ENCODE peak calls at places on chromosomes 13 and 19, in four cellular contexts. One of them, this sample, is unnamed.

GRCh38 chr19:3338541-3339181 is 27.7 kb upstream of the NFIC start:
- DNase-seq in neural crest cell: no peak
- DNase-seq in brain microvascular endothelial cell: no peak
- DNase-seq in tibial nerve: no peak
- DNase-seq in this sample: no peak

GRCh38 chr13:23433171-23434153 is at the start of gene SACS:
- DNase-seq in neural crest cell: peak
- DNase-seq in brain microvascular endothelial cell: peak
- DNase-seq in tibial nerve: no peak
- DNase-seq in this sample: peak

GRCh38 chr19:19774354-19775033 is 41.6 kb upstream of the ZNF14 start:
- DNase-seq in neural crest cell: no peak
- DNase-seq in brain microvascular endothelial cell: no peak
- DNase-seq in tibial nerve: no peak
- DNase-seq in this sample: no peak

GRCh38 chr19:35995655-35995993 is 636 bp downstream of the SDHAF1 start:
- DNase-seq in neural crest cell: no peak
- DNase-seq in brain microvascular endothelial cell: no peak
- DNase-seq in tibial nerve: no peak
- DNase-seq in this sample: peak

GRCh38 chr13:25752957-25753540 is 298.8 kb downstream of the SHISA2 start:
- DNase-seq in neural crest cell: no peak
- DNase-seq in brain microvascular endothelial cell: peak
- DNase-seq in tibial nerve: peak
- DNase-seq in this sample: no peak

GRCh38 chr19:56294557-56294956 is 20.1 kb downstream of the ZSCAN5A start:
- DNase-seq in neural crest cell: no peak
- DNase-seq in brain microvascular endothelial cell: peak
- DNase-seq in tibial nerve: no peak
- DNase-seq in this sample: no peak

GRCh38 chr13:90760639-90761038 is 586.8 kb upstream of the MIR17HG start:
- DNase-seq in neural crest cell: no peak
- DNase-seq in brain microvascular endothelial cell: no peak
- DNase-seq in tibial nerve: no peak
- DNase-seq in this sample: no peak

GRCh38 chr19:32252333-32252669 is 93.1 kb upstream of the ZNF507 start:
- DNase-seq in neural crest cell: no peak
- DNase-seq in brain microvascular endothelial cell: no peak
- DNase-seq in tibial nerve: no peak
- DNase-seq in this sample: no peak

GRCh38 chr19:48051345-48052033 is 7.6 kb upstream of the CABP5 start:
- DNase-seq in neural crest cell: no peak
- DNase-seq in brain microvascular endothelial cell: no peak
- DNase-seq in tibial nerve: no peak
- DNase-seq in this sample: no peak

GRCh38 chr19:50417850-50418185 is 920 bp upstream of the SPIB start:
- DNase-seq in neural crest cell: no peak
- DNase-seq in brain microvascular endothelial cell: no peak
- DNase-seq in tibial nerve: no peak
- DNase-seq in this sample: no peak

GRCh38 chr13:113116871-113117271 is 5.7 kb upstream of the F10 start:
- DNase-seq in neural crest cell: no peak
- DNase-seq in brain microvascular endothelial cell: no peak
- DNase-seq in tibial nerve: no peak
- DNase-seq in this sample: no peak

GRCh38 chr19:42528354-42529247 is at the start of gene CEACAM1:
- DNase-seq in neural crest cell: no peak
- DNase-seq in brain microvascular endothelial cell: no peak
- DNase-seq in tibial nerve: no peak
- DNase-seq in this sample: no peak

GRCh38 chr13:66237411-66238062 is 992.6 kb downstream of the PCDH9 start:
- DNase-seq in neural crest cell: no peak
- DNase-seq in brain microvascular endothelial cell: no peak
- DNase-seq in tibial nerve: no peak
- DNase-seq in this sample: no peak

GRCh38 chr13:99756281-99756680 is 215.3 kb downstream of the ZIC5 start:
- DNase-seq in neural crest cell: no peak
- DNase-seq in brain microvascular endothelial cell: no peak
- DNase-seq in tibial nerve: no peak
- DNase-seq in this sample: no peak

GRCh38 chr13:114152831-114153371 is 20.5 kb upstream of the RASA3 start:
- DNase-seq in neural crest cell: peak
- DNase-seq in brain microvascular endothelial cell: no peak
- DNase-seq in tibial nerve: no peak
- DNase-seq in this sample: no peak

GRCh38 chr13:110634558-110634957 is 19.2 kb downstream of the NAXD start:
- DNase-seq in neural crest cell: no peak
- DNase-seq in brain microvascular endothelial cell: peak
- DNase-seq in tibial nerve: no peak
- DNase-seq in this sample: no peak

GRCh38 chr19:48393559-48394330 is at the start of gene GRIN2D:
- DNase-seq in neural crest cell: peak
- DNase-seq in brain microvascular endothelial cell: no peak
- DNase-seq in tibial nerve: no peak
- DNase-seq in this sample: peak

GRCh38 chr19:54389556-54389955 is 24.8 kb upstream of the LAIR1 start:
- DNase-seq in neural crest cell: no peak
- DNase-seq in brain microvascular endothelial cell: no peak
- DNase-seq in tibial nerve: no peak
- DNase-seq in this sample: no peak

GRCh38 chr13:95485045-95485517 is 67.4 kb upstream of the CLDN10 start:
- DNase-seq in neural crest cell: no peak
- DNase-seq in brain microvascular endothelial cell: peak
- DNase-seq in tibial nerve: no peak
- DNase-seq in this sample: no peak

GRCh38 chr19:5947435-5947834 is 30.5 kb downstream of the RANBP3 start:
- DNase-seq in neural crest cell: no peak
- DNase-seq in brain microvascular endothelial cell: peak
- DNase-seq in tibial nerve: peak
- DNase-seq in this sample: no peak

GRCh38 chr19:6198896-6199239 is 63.4 kb downstream of the ACSBG2 start:
- DNase-seq in neural crest cell: no peak
- DNase-seq in brain microvascular endothelial cell: no peak
- DNase-seq in tibial nerve: no peak
- DNase-seq in this sample: no peak

GRCh38 chr13:92103673-92104296 is 705.4 kb downstream of the GPC5 start:
- DNase-seq in neural crest cell: no peak
- DNase-seq in brain microvascular endothelial cell: peak
- DNase-seq in tibial nerve: no peak
- DNase-seq in this sample: no peak

GRCh38 chr13:23618341-23618740 is 48.1 kb downstream of the TNFRSF19 start:
- DNase-seq in neural crest cell: no peak
- DNase-seq in brain microvascular endothelial cell: peak
- DNase-seq in tibial nerve: no peak
- DNase-seq in this sample: no peak

GRCh38 chr13:43298799-43299198 is 275.4 kb downstream of the DNAJC15 start:
- DNase-seq in neural crest cell: no peak
- DNase-seq in brain microvascular endothelial cell: no peak
- DNase-seq in tibial nerve: no peak
- DNase-seq in this sample: no peak

GRCh38 chr19:801030-801860 is 4.0 kb downstream of the PTBP1 start:
- DNase-seq in neural crest cell: no peak
- DNase-seq in brain microvascular endothelial cell: no peak
- DNase-seq in tibial nerve: no peak
- DNase-seq in this sample: no peak

GRCh38 chr13:73075546-73075945 is 16.7 kb downstream of the KLF5 start:
- DNase-seq in neural crest cell: no peak
- DNase-seq in brain microvascular endothelial cell: no peak
- DNase-seq in tibial nerve: no peak
- DNase-seq in this sample: peak

GRCh38 chr13:100550433-100550832 is 38.2 kb downstream of the GGACT start:
- DNase-seq in neural crest cell: peak
- DNase-seq in brain microvascular endothelial cell: peak
- DNase-seq in tibial nerve: no peak
- DNase-seq in this sample: peak

GRCh38 chr19:57903298-57904174 is 12.9 kb downstream of the ZNF417 start:
- DNase-seq in neural crest cell: no peak
- DNase-seq in brain microvascular endothelial cell: no peak
- DNase-seq in tibial nerve: no peak
- DNase-seq in this sample: no peak

GRCh38 chr13:33108620-33109019 is 92.4 kb downstream of the KL start:
- DNase-seq in neural crest cell: no peak
- DNase-seq in brain microvascular endothelial cell: no peak
- DNase-seq in tibial nerve: no peak
- DNase-seq in this sample: no peak

GRCh38 chr19:38661996-38662395 is 14.5 kb downstream of the ACTN4 start:
- DNase-seq in neural crest cell: no peak
- DNase-seq in brain microvascular endothelial cell: no peak
- DNase-seq in tibial nerve: no peak
- DNase-seq in this sample: no peak

GRCh38 chr19:35721374-35721773 is 3.6 kb downstream of the KMT2B start:
- DNase-seq in neural crest cell: no peak
- DNase-seq in brain microvascular endothelial cell: no peak
- DNase-seq in tibial nerve: no peak
- DNase-seq in this sample: no peak

GRCh38 chr19:49585023-49585422 is 3.9 kb downstream of the PRRG2 start:
- DNase-seq in neural crest cell: peak
- DNase-seq in brain microvascular endothelial cell: no peak
- DNase-seq in tibial nerve: no peak
- DNase-seq in this sample: peak

GRCh38 chr13:95865080-95865597 is 188.1 kb downstream of the UGGT2 start:
- DNase-seq in neural crest cell: no peak
- DNase-seq in brain microvascular endothelial cell: no peak
- DNase-seq in tibial nerve: no peak
- DNase-seq in this sample: no peak

GRCh38 chr13:107205318-107206112 is 637.6 kb upstream of the ARGLU1 start:
- DNase-seq in neural crest cell: peak
- DNase-seq in brain microvascular endothelial cell: peak
- DNase-seq in tibial nerve: peak
- DNase-seq in this sample: peak

GRCh38 chr13:30905932-30906383 is at the start of gene MEDAG:
- DNase-seq in neural crest cell: no peak
- DNase-seq in brain microvascular endothelial cell: peak
- DNase-seq in tibial nerve: peak
- DNase-seq in this sample: peak

GRCh38 chr13:72390909-72391308 is 336.5 kb downstream of the MZT1 start:
- DNase-seq in neural crest cell: no peak
- DNase-seq in brain microvascular endothelial cell: no peak
- DNase-seq in tibial nerve: no peak
- DNase-seq in this sample: no peak

GRCh38 chr13:84917252-84917878 is 881.9 kb downstream of the SLITRK6 start:
- DNase-seq in neural crest cell: no peak
- DNase-seq in brain microvascular endothelial cell: no peak
- DNase-seq in tibial nerve: no peak
- DNase-seq in this sample: no peak

GRCh38 chr13:109361562-109361961 is 424.8 kb downstream of the IRS2 start:
- DNase-seq in neural crest cell: no peak
- DNase-seq in brain microvascular endothelial cell: no peak
- DNase-seq in tibial nerve: no peak
- DNase-seq in this sample: no peak

DNA sequence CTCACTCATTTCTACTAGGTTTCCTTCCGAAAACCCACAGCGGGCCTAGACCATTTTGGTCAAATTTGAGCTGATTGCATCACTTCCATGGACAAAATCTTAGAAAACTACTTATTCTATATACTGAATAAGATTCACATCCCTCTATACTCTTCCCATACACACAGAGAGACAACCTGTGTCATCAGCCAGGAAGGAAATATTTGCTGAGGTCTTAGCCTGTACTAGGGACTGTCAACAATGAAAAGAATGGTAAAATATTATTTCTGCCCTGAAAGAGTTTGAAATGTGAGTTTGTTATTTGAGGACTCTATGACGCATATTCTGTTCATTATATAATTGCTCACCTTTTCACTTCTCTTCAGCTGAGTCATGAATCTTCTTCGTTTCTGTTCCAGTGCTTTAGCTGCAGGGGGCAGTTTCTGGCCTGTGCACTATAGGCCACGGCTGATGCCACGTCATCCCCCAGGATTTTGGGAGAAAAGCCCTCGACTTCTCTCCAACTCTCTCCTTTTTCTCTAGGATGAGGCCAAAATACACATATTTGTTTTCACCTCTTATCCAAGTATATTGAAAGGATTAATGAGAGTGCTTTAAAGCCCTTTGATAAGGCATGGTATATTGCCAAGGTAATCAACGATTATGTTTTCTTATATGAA is 47.7 kb downstream of the GSX1 start:
- DNase-seq in neural crest cell: no peak
- DNase-seq in brain microvascular endothelial cell: no peak
- DNase-seq in tibial nerve: no peak
- DNase-seq in this sample: no peak
- TF ChIP-seq CTCF in neural crest cell: no peak
- TF ChIP-seq CTCF in brain microvascular endothelial cell: no peak
- TF ChIP-seq CTCF in tibial nerve: no peak
- TF ChIP-seq CTCF in this sample: no peak

GRCh38 chr19:30227661-30228112 is 144.5 kb upstream of the ZNF536 start:
- DNase-seq in neural crest cell: peak
- DNase-seq in brain microvascular endothelial cell: peak
- DNase-seq in tibial nerve: no peak
- DNase-seq in this sample: peak
- TF ChIP-seq CTCF in neural crest cell: peak
- TF ChIP-seq CTCF in brain microvascular endothelial cell: peak
- TF ChIP-seq CTCF in tibial nerve: peak
- TF ChIP-seq CTCF in this sample: peak

DNA sequence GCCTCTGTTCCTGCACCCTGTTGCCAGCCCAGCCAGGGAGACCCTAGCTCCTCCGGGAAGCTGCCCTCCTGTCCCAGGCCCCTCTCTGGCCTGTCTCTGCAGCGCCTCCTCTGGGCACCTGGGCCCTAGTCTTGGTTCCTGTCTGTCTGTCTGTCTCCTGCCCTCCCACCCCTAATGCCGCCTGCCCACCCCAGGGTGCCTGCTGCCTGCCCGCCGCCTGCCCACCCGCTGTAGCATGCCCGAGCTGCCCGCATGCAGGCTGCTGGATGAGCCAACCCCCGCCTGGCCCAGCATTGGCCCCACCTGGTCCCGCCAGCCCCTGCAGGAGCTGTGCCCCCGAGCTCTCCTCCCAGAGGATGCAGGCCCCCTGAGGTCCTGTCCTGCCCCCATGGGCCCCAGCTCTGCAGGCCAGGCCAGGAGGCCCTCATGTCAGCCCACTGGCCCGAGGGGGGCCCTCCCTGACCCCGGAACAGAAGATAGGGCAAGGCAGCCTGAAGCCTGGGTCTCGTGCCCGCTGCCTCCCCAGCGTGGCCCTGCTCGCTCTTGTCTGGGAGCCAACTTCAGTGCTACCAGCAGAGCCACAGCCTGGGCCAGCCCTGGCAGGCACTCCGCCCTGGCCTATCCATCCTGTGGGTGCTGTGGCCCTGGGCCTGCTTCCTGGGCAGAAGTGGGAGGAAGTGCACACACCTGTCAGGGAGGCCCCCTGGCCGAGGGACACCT is 5.2 kb downstream of the MAP2K7 start:
- DNase-seq in neural crest cell: no peak
- DNase-seq in brain microvascular endothelial cell: no peak
- DNase-seq in tibial nerve: no peak
- DNase-seq in this sample: peak
- TF ChIP-seq CTCF in neural crest cell: no peak
- TF ChIP-seq CTCF in brain microvascular endothelial cell: no peak
- TF ChIP-seq CTCF in tibial nerve: no peak
- TF ChIP-seq CTCF in this sample: no peak

GRCh38 chr19:4495471-4495870 is 22.8 kb downstream of the PLIN4 start:
- DNase-seq in neural crest cell: no peak
- DNase-seq in brain microvascular endothelial cell: no peak
- DNase-seq in tibial nerve: no peak
- DNase-seq in this sample: peak
- TF ChIP-seq CTCF in neural crest cell: no peak
- TF ChIP-seq CTCF in brain microvascular endothelial cell: no peak
- TF ChIP-seq CTCF in tibial nerve: no peak
- TF ChIP-seq CTCF in this sample: no peak

This sample was measured in glutamatergic neuron.